ENCODE peak calls at places on chromosome 14, in six cellular contexts. H is heart right ventricle, R is fibroblast of lung, G is hepatocyte, I is A549, X is IMR-90. C is an unnamed sample.

GRCh38 chr14:103721334-103722120 is 5.9 kb downstream of the ZFYVE21 start:
- DNase-seq in H (no peak), R (no peak), G (no peak), I (peak; percentile 35), X (peak; percentile 47), C (no peak)

GRCh38 chr14:76870146-76870545 is 43.9 kb downstream of the LRRC74A start:
- DNase-seq in H (no peak), R (no peak), G (no peak), I (peak; percentile 38), X (no peak), C (no peak)

GRCh38 chr14:65080954-65081747 is 21.2 kb downstream of the MAX start:
- DNase-seq in H (no peak), R (no peak), G (peak; percentile 86), I (no peak), X (peak; percentile 22), C (no peak)

GRCh38 chr14:51880810-51881580 is 20.6 kb downstream of the GNG2 start:
- DNase-seq in H (no peak), R (no peak), G (no peak), I (no peak), X (no peak), C (peak; percentile 17)

GRCh38 chr14:68426661-68427549 is 366.0 kb downstream of the ZFP36L1 start:
- DNase-seq in H (no peak), R (no peak), G (no peak), I (peak; percentile 42), X (no peak), C (no peak)

GRCh38 chr14:70422538-70422937 is 5.6 kb upstream of the SYNJ2BP start:
- DNase-seq in H (no peak), R (no peak), G (no peak), I (no peak), X (peak; percentile 16), C (no peak)

GRCh38 chr14:76131071-76131985 is 20.4 kb upstream of the GPATCH2L start:
- DNase-seq in H (no peak), R (no peak), G (no peak), I (no peak), X (no peak), C (no peak)

GRCh38 chr14:75648066-75648838 is 12.4 kb downstream of the ERG28 start:
- DNase-seq in H (peak; percentile 24), R (peak; percentile 96), G (peak; percentile 75), I (peak; percentile 82), X (peak; percentile 99), C (peak; percentile 79)

GRCh38 chr14:69615471-69616407 is 4.3 kb downstream of the SUSD6 start:
- DNase-seq in H (no peak), R (peak; percentile 51), G (no peak), I (no peak), X (peak; percentile 84), C (peak; percentile 50)

GRCh38 chr14:102928412-102929348 is 6.2 kb downstream of the AMN start:
- DNase-seq in H (peak; percentile 63), R (peak; percentile 31), G (peak; percentile 93), I (no peak), X (peak; percentile 5), C (no peak)

GRCh38 chr14:73392329-73393257 is 65.8 kb downstream of the NUMB start:
- DNase-seq in H (no peak), R (no peak), G (no peak), I (no peak), X (no peak), C (no peak)

GRCh38 chr14:103846569-103847438 is 571 bp downstream of the PPP1R13B start:
- DNase-seq in H (peak; percentile 70), R (no peak), G (no peak), I (no peak), X (no peak), C (no peak)

GRCh38 chr14:68513137-68513536 is 279.7 kb downstream of the ZFP36L1 start:
- DNase-seq in H (no peak), R (no peak), G (no peak), I (no peak), X (no peak), C (no peak)

GRCh38 chr14:76924363-76925151 is 98.3 kb downstream of the LRRC74A start:
- DNase-seq in H (no peak), R (peak; percentile 26), G (peak; percentile 77), I (peak; percentile 71), X (no peak), C (no peak)

GRCh38 chr14:54627718-54628345 is 60.9 kb downstream of the SAMD4A start:
- DNase-seq in H (peak; percentile 33), R (peak; percentile 68), G (peak; percentile 61), I (no peak), X (peak; percentile 69), C (no peak)

GRCh38 chr14:104800600-104801283 is at the start of gene ZBTB42:
- DNase-seq in H (no peak), R (peak; percentile 39), G (peak; percentile 92), I (no peak), X (peak; percentile 48), C (peak; percentile 34)

GRCh38 chr14:89386214-89386886 is 30.7 kb downstream of the FOXN3 start:
- DNase-seq in H (no peak), R (peak; percentile 32), G (no peak), I (no peak), X (peak; percentile 22), C (peak; percentile 58)

GRCh38 chr14:35594616-35595015 is 60.7 kb downstream of the INSM2 start:
- DNase-seq in H (no peak), R (no peak), G (no peak), I (no peak), X (peak; percentile 25), C (no peak)

GRCh38 chr14:69005432-69006148 is 26.5 kb upstream of the ACTN1 start:
- DNase-seq in H (peak; percentile 29), R (peak; percentile 77), G (peak; percentile 77), I (peak; percentile 70), X (peak; percentile 94), C (no peak)

GRCh38 chr14:91872011-91872476 is 4.7 kb upstream of the TC2N start:
- DNase-seq in H (no peak), R (peak; percentile 29), G (no peak), I (peak; percentile 61), X (no peak), C (no peak)

GRCh38 chr14:90543876-90544275 is 147.0 kb downstream of the CALM1 start:
- DNase-seq in H (no peak), R (no peak), G (no peak), I (no peak), X (no peak), C (no peak)

DNA sequence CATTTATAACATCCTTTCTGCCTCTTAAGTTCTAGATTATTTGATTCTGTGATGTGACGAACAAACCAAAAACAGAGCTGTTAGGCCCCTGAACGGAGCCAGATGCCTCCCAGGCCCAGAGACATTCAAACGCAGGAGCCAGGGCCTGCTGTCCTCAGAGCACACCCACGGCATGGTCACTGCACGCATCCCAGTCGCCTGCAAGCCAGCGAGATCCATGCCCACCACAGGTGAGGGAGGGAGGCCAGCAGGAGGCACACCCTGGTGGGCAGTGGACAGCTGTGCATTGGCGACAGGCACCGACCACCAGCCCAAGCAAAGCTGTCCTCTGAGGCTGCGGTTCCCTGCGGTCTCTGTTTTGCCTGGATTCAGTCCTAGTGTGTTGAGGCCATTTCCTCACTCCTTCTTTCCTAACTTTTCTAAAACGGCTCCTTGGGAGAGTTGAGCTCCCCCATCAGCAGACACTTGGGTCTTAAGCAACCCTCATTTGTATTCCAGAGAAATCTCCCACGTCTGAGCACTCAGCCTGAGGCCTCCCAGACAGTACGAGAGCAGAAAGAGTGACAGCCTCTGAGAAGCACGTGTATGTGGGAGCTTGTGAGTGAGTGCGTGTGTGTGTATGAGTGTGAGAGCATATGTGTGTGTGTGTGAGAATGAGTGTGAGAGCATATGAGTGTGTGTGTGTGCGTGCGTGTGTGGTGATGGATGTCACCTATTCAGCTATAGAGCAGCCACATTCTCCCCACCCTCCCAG is 81.2 kb downstream of the CHGA start:
- DNase-seq in H (peak; percentile 11), R (peak; percentile 8), G (no peak), I (no peak), X (no peak), C (no peak)
- H3K4me3 ChIP-seq in H (no peak overlapping the region), R (no peak overlapping the region), G (no peak overlapping the region), I (no peak overlapping the region), X (no peak overlapping the region), C (no peak overlapping the region)

GRCh38 chr14:59727073-59727661 is 143.4 kb downstream of the RTN1 start:
- DNase-seq in H (no peak), R (no peak), G (no peak), I (no peak), X (no peak), C (no peak)

GRCh38 chr14:59728294-59728693 is 142.3 kb downstream of the RTN1 start:
- DNase-seq in H (no peak), R (no peak), G (no peak), I (no peak), X (no peak), C (no peak)
- H3K27ac ChIP-seq in H (no peak overlapping the region), R (no peak overlapping the region), G (no peak overlapping the region), I (no peak overlapping the region), X (no peak overlapping the region), C (no peak overlapping the region)

GRCh38 chr14:37246427-37246829 is 48.7 kb downstream of the MIPOL1 start:
- DNase-seq in H (no peak), R (peak; percentile 77), G (peak; percentile 72), I (peak; percentile 61), X (peak; percentile 63), C (no peak)
- TF ChIP-seq CTCF in H (peak; percentile 73), R (peak; percentile 72), G (peak; percentile 84), I (peak; percentile 87), X (peak; percentile 83), C (peak; percentile 68)

DNA sequence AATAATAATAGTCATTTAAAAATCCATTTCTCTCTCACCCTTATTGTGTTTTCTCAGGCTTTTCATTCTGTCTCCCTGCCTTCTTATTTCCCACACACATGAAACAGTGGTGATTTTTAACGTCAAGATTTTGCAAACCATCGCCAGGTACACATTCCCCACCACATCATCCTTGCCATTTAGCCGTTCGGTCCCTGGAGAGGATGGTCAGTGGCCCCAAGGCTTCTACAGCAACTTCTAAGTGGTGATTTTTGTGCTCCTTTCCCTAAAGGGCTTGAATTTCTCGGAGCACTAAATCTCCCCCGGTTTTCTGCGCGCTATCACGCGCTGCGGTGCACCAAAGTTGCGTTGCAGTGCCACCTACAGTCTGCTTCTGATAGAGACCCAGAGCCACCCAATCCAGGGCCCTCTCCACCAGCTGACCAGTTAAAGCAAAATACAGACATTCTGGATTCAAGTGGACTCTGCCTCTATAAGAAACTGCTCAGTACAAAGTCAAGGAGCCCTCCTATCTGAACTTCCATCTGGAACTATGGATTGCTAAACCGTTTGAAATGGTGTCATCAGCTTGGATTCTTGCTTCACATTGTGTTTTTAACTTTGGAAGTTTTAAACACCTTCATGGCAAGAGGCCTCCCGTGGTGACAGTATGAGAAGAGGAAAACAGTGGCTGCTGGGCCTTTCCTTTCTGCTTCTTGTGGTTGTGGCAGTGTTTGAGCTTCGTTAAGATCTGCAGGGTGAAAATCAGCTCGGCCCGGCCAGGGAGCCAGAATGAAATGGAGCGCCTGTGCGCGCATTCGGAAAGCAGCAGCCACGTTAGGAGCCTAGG is 234.0 kb downstream of the SPTSSA start:
- DNase-seq in H (peak; percentile 53), R (peak; percentile 56), G (peak; percentile 85), I (peak; percentile 49), X (peak; percentile 44), C (peak; percentile 49)
- H3K4me3 ChIP-seq in H (no peak overlapping the region), R (no peak overlapping the region), G (no peak overlapping the region), I (no peak overlapping the region), X (no peak overlapping the region), C (no peak overlapping the region)

GRCh38 chr14:99593971-99594841 is 9.8 kb downstream of the CCDC85C start:
- DNase-seq in H (no peak), R (no peak), G (no peak), I (no peak), X (no peak), C (no peak)
- H3K27ac ChIP-seq in H (no peak overlapping the region), R (no peak overlapping the region), G (no peak overlapping the region), I (peak overlapping the region; percentile 25), X (no peak overlapping the region), C (no peak overlapping the region)

GRCh38 chr14:48974994-48975393 is 611.2 kb downstream of the RPS29 start:
- DNase-seq in H (no peak), R (no peak), G (no peak), I (no peak), X (no peak), C (no peak)
- TF ChIP-seq CTCF in H (no peak), R (no peak), G (no peak), I (no peak), X (no peak), C (no peak)